ENCODE peak calls at places on chromosome 12, in eight cellular contexts. F is heart left ventricle; I is CD4-positive, CD25-positive, alpha-beta regulatory T cell; C is Panc1; Z is heart right ventricle; O is left lung; G is PC-3; N is right cardiac atrium. V is an unnamed sample.

GRCh38 chr12:20473133-20473532 is 104.8 kb downstream of the PDE3A start:
- ATAC-seq in F (no peak), I (no peak), C (no peak), Z (no peak), O (no peak), G (no peak), N (no peak), V (no peak)

GRCh38 chr12:26546535-26547314 is 286.3 kb downstream of the ITPR2 start:
- ATAC-seq in F (peak), I (no peak), C (no peak), Z (peak), O (no peak), G (no peak), N (peak), V (no peak)

GRCh38 chr12:55727643-55728184 is 1.1 kb downstream of the CD63 start:
- ATAC-seq in F (peak), I (no peak), C (no peak), Z (peak), O (peak), G (peak), N (peak), V (no peak)

GRCh38 chr12:53355121-53355520 is 19.0 kb upstream of the SP7 start:
- ATAC-seq in F (no peak), I (no peak), C (no peak), Z (no peak), O (no peak), G (no peak), N (no peak), V (no peak)

GRCh38 chr12:21828779-21829178 is 54.3 kb upstream of the KCNJ8 start:
- ATAC-seq in F (peak), I (no peak), C (no peak), Z (no peak), O (peak), G (peak), N (peak), V (peak)

GRCh38 chr12:25828188-25828587 is 130.3 kb upstream of the RASSF8 start:
- ATAC-seq in F (peak), I (no peak), C (no peak), Z (no peak), O (no peak), G (no peak), N (no peak), V (no peak)

GRCh38 chr12:51827925-51828818 is 20.3 kb downstream of the FIGNL2 start:
- ATAC-seq in F (peak), I (peak), C (no peak), Z (peak), O (peak), G (peak), N (no peak), V (peak)

GRCh38 chr12:82146740-82147139 is 211.4 kb downstream of the CCDC59 start:
- ATAC-seq in F (no peak), I (no peak), C (no peak), Z (no peak), O (no peak), G (no peak), N (no peak), V (no peak)

GRCh38 chr12:43407816-43408645 is 144.0 kb downstream of the ADAMTS20 start:
- ATAC-seq in F (no peak), I (no peak), C (no peak), Z (no peak), O (no peak), G (peak), N (no peak), V (no peak)

GRCh38 chr12:107364875-107365518 is 271.6 kb upstream of the CRY1 start:
- ATAC-seq in F (no peak), I (no peak), C (no peak), Z (no peak), O (no peak), G (no peak), N (no peak), V (no peak)

GRCh38 chr12:52686063-52686462 is 5.9 kb upstream of the KRT1 start:
- ATAC-seq in F (no peak), I (no peak), C (no peak), Z (no peak), O (no peak), G (no peak), N (no peak), V (no peak)

GRCh38 chr12:91637789-91638624 is 455.4 kb upstream of the DCN start:
- ATAC-seq in F (no peak), I (no peak), C (no peak), Z (no peak), O (no peak), G (peak), N (no peak), V (no peak)

GRCh38 chr12:32605326-32606095 is 73.6 kb upstream of the DNM1L start:
- ATAC-seq in F (no peak), I (no peak), C (no peak), Z (no peak), O (peak), G (peak), N (no peak), V (no peak)

GRCh38 chr12:19547258-19547657 is 108.0 kb downstream of the AEBP2 start:
- ATAC-seq in F (peak), I (no peak), C (no peak), Z (no peak), O (peak), G (no peak), N (peak), V (no peak)

GRCh38 chr12:96326628-96327227 is 73.5 kb downstream of the CDK17 start:
- ATAC-seq in F (no peak), I (peak), C (no peak), Z (no peak), O (no peak), G (no peak), N (no peak), V (no peak)

GRCh38 chr12:130945793-130946492 is 7.8 kb upstream of the ADGRD1 start:
- ATAC-seq in F (peak), I (no peak), C (no peak), Z (no peak), O (peak), G (no peak), N (peak), V (peak)

DNA sequence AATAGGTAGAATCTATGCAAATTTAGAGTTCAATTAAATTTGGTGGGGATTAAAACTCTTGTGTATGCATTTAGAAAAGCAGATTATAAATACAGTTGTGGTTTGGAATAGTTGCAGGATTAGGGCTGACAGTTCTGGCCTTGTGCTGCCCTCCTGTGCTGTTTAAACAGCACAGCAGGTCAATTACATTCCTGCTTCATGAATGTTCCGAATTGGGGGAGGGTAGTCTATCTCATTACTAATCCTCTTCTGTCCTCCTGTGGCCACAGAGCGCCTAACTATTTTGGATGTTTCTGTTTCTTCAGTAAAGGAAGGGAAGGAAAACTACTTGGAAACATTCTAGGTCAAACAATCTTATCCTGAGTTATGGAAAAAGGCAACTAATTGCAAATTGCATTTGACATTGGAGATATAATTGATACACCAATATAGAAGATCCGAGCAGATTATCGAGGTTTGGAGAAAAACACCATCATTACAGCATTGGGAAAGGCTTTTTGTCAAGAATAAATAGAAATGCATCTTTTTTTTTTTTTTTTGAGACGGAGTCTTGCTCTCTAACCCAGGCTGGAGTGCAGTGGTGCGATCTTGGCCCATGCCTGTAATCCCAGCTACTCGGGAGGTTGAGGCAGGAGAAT is 8.7 kb upstream of the GPR19 start:
- ATAC-seq in F (peak), I (peak), C (peak), Z (peak), O (peak), G (peak), N (peak), V (peak)
- H3K27ac ChIP-seq in F (no peak), I (no peak), C (peak), Z (no peak), O (no peak), G (peak), N (no peak), V (peak)

DNA sequence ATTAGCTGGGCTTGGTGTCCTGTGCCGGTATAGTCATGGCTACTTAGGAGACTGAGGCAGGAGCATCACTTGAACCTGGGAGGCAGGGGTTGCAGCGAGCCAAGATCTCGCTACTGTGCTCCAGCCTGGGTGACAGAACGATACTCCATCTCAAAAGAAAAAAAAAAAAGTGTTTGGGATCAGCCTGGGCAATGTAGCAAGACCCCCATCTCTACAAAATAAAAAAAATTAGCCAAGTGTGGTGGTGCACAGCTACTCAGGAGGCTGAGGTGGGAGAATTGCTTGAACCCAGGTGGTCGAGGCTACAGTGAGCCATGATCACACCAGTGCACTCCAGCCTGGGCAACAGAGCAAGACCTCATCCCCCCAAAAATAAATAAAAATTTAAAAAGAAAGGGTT is 47.6 kb downstream of the PHETA1 start:
- ATAC-seq in F (no peak), I (no peak), C (no peak), Z (no peak), O (no peak), G (no peak), N (no peak), V (no peak)
- H3K27ac ChIP-seq in F (no peak), I (no peak), C (no peak), Z (no peak), O (no peak), G (no peak), N (no peak), V (no peak)

DNA sequence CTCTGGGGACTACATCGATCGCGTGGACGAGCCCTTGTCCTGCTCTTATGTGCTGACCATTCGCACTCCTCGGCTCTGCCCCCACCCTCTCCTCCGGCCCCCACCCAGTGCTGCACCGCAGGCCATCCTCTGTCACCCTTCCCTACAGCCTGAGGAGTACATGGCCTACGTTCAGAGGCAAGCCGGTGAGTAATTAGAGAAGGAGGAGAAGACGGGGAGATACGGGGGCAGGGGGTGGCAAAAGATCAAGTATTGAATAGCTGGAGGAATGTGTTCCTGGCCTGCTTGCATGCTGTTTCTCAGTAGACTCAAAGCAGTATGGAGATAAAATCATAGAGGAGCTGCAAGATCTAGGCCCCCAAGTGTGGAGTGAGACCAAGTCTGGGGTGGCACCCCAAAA is 21.9 kb downstream of the OS9 start:
- ATAC-seq in F (no peak), I (no peak), C (no peak), Z (no peak), O (no peak), G (no peak), N (no peak), V (no peak)
- H3K27ac ChIP-seq in F (no peak), I (no peak), C (no peak), Z (no peak), O (no peak), G (no peak), N (no peak), V (no peak)

DNA sequence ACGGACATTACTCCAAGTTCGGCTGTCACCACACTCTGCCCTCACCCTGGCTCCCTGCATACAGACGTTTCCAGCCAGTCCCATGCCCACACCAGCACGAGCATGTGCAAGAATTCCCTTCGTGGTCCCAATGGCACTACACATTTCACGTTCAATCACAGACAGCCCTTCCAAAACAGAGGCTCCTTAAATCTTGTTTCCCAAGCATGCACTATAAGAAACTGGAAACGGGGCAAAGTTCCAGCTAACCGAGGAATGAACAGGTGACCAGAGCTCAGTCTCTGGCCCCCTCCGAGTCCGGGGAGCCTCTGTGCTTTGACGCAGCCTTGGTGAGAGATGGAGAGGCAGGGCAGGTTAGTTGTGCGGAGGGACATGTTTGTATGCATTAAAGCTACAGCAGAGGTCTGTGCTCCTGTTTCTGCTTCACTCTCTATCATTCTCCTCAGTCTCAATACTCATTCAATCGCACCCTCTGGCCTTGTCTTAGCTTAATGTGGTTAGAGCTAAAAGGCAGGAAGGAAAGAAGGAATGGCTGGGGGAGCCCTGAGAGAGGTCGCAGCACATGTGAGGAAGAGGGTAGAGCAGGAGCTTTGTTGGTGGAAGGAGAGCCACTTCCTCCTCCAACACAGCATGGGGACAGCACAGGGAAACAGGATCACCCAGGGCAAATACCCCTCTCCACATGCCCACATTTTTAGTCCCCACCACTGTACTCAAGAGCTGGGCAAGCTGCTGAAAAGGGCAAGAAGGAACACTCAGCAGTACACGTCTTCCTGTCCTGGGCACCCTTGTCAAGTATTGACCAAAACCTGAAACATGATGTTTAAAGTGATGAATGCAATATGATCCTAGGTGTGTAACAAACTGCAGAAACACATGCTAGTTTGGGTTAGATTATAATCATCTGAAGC is 12.2 kb upstream of the SELPLG start:
- ATAC-seq in F (no peak), I (no peak), C (no peak), Z (no peak), O (no peak), G (no peak), N (no peak), V (no peak)
- H3K27ac ChIP-seq in F (no peak), I (no peak), C (no peak), Z (peak), O (peak), G (no peak), N (no peak), V (peak)

DNA sequence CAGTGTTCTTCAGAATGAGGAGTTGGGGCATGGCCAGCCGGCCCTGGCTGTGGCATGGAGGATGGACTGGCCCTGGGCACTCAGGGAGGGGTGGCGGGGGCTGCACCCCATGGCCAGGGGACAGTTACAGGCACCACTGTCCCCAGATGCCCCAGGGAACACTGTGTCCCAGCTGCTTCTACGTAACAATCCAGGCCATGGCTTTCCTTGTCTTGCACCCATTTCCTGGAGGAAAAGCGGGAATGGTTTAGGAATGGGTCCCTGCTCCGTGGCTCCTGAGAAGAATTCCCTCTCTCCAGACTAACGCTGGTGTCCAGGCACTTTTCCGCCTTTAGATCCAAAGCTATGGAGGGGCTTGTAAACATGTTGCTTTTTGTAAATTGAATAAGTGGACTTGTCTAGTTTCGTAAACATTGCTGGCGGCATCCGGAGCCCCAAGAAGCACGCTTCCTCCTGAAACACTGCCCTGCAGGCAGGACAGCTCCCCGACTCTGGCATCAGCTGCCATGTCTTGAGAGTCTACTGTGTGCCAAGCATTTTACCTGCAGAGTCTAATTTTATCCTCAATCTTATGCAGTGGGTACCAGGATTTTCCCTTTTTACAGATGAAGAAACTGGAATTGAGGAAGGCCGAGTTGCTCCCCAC is 238.3 kb downstream of the SLC41A2 start:
- ATAC-seq in F (no peak), I (no peak), C (no peak), Z (no peak), O (peak), G (no peak), N (no peak), V (no peak)
- H3K27ac ChIP-seq in F (no peak), I (peak), C (no peak), Z (no peak), O (peak), G (no peak), N (no peak), V (no peak)

DNA sequence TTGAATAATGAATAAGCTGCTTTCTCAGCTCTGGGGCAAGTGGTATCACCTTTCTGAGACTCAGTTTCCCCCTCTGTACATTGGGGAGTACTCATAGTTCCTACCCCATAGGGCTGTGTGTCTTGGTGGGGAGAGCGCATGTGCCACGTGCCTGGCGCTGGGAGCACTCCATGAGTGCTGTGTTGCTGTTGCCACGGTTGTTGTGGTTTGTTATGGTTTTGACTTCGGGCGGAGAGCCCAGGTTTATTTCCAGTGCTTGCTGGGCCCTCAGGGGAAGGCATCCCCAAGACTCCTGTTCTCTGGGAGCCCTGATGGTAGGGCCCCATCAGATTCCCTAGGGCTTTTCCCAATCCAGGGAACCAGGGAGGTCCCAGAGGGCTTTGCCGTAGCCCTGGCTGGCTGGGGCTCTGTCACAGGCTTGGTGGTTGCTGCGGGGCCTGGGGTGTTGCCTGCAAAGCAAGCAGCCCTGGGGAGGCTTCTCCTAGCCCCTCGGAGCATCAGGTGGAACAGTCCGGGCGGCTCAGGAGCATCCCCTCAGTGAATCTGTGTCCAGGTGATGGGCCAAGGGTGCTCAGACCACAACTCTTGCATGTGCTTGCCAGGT is 18.6 kb downstream of the SH2B3 start:
- ATAC-seq in F (peak), I (no peak), C (no peak), Z (peak), O (no peak), G (no peak), N (no peak), V (no peak)
- H3K27ac ChIP-seq in F (peak), I (no peak), C (peak), Z (peak), O (no peak), G (no peak), N (no peak), V (no peak)